ENCODE peak calls at places on chromosomes 1 and 21, in eight cellular contexts. X is neural crest cell, V is NB4, Y is body of pancreas, T is AG09319, G is B cell, O is suprapubic skin, K is nephron progenitor cell. J is an unnamed sample.

GRCh38 chr1:5312299-5312686 is 657.9 kb downstream of the AJAP1 start:
- DNase-seq in G (no peak), V (no peak), O (no peak), T (no peak), Y (no peak), K (no peak), X (no peak), J (no peak)

GRCh38 chr1:180253585-180254495 is 23.8 kb downstream of the LHX4 start:
- DNase-seq in G (no peak), O (no peak), Y (peak; percentile 86), V (no peak), X (no peak), T (no peak), K (no peak), J (no peak)

GRCh38 chr21:16305686-16306085 is 575.9 kb downstream of the USP25 start:
- DNase-seq in X (peak; percentile 28), O (no peak), V (no peak), Y (no peak), T (no peak), K (peak; percentile 5), G (no peak), J (no peak)

GRCh38 chr1:24481843-24482610 is 20.6 kb upstream of the RCAN3 start:
- DNase-seq in G (no peak), V (peak; percentile 51), X (no peak), Y (no peak), T (no peak), K (no peak), O (no peak), J (no peak)

GRCh38 chr21:42829417-42829816 is 49.9 kb downstream of the WDR4 start:
- DNase-seq in X (no peak), O (no peak), G (no peak), T (no peak), V (no peak), Y (no peak), K (no peak), J (no peak)

GRCh38 chr1:155623357-155623756 is 13.3 kb downstream of the MSTO1 start:
- DNase-seq in Y (no peak), V (no peak), O (no peak), X (no peak), T (no peak), G (no peak), K (no peak), J (no peak)

GRCh38 chr1:248811514-248812490 is 13.9 kb downstream of the SH3BP5L start:
- DNase-seq in Y (no peak), G (no peak), K (no peak), X (no peak), V (peak; percentile 18), O (peak; percentile 78), T (no peak), J (no peak)

GRCh38 chr1:204415351-204415750 is 3.7 kb upstream of the PPP1R15B start:
- DNase-seq in K (no peak), X (no peak), O (no peak), V (no peak), T (no peak), Y (no peak), G (no peak), J (no peak)

GRCh38 chr1:216047821-216048220 is 375.4 kb downstream of the USH2A start:
- DNase-seq in X (no peak), Y (no peak), G (no peak), O (no peak), T (no peak), K (no peak), V (no peak), J (no peak)

GRCh38 chr1:61084560-61084991 is 2.2 kb downstream of the NFIA start:
- DNase-seq in Y (no peak), O (no peak), G (no peak), V (no peak), K (no peak), X (no peak), T (no peak), J (no peak)

GRCh38 chr1:41478118-41478748 is 6.2 kb downstream of the EDN2 start:
- DNase-seq in V (no peak), T (no peak), K (no peak), O (no peak), Y (no peak), G (no peak), X (no peak), J (no peak)

GRCh38 chr1:2259668-2260392 is 31.7 kb downstream of the SKI start:
- DNase-seq in G (no peak), V (no peak), T (no peak), K (no peak), Y (no peak), O (no peak), X (no peak), J (peak; percentile 27)

GRCh38 chr1:196680107-196680506 is 28.3 kb downstream of the CFH start:
- DNase-seq in G (no peak), T (no peak), Y (no peak), X (no peak), V (no peak), O (no peak), K (no peak), J (no peak)

GRCh38 chr21:29691616-29692491 is 247.9 kb downstream of the GRIK1 start:
- DNase-seq in T (no peak), K (no peak), V (no peak), Y (no peak), G (no peak), X (no peak), O (no peak), J (no peak)

GRCh38 chr1:47482783-47483182 is 44.9 kb downstream of the FOXD2 start:
- DNase-seq in X (no peak), G (no peak), T (no peak), K (no peak), V (peak; percentile 11), Y (no peak), O (no peak), J (no peak)

GRCh38 chr1:248871837-248872401 is 13.0 kb upstream of the ZNF692 start:
- DNase-seq in T (no peak), V (no peak), G (no peak), X (no peak), K (no peak), Y (no peak), O (no peak), J (no peak)

DNA sequence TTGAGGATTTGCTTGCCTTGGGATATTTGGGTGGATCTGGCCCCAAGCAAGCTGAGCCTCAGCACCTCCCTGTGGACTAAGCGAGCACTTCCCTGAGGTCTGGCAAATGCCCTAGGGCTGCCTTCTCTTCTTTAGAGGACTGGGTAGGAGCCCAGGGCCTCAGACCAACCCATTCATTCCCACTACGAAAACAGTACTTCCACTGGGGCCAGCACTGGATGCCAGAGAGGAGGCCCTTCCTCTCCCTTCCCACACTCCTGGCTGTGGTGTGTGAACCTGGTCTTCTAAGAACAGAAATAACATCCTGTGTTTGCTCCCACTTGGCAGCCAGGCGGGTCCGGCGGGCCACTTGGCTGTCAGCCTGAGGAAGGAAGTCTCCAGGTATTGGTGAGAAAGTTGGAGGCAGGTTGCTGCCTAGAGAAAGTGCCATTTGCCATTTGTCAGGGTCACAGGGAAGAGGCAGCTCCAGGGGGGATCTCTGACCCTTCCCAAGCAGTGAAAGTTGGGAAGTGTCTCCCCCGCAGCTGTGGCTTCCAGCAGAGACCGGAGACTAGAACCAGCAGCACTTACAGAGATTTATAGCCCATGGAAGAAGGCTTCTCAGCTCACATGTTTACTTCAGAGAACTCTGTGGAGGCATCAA is 323.5 kb downstream of the SIPA1L2 start:
- DNase-seq in V (peak; percentile 9), T (no peak), K (peak; percentile 57), G (no peak), O (no peak), Y (peak; percentile 82), X (no peak), J (no peak)
- TF ChIP-seq CTCF in V (no peak), T (no peak), K (no peak), G (no peak), O (no peak), Y (no peak), X (no peak), J (no peak)

GRCh38 chr21:40707271-40707670 is 139.7 kb downstream of the DSCAM start:
- DNase-seq in K (no peak), G (no peak), V (no peak), O (no peak), Y (no peak), X (no peak), T (no peak), J (no peak)
- TF ChIP-seq CTCF in K (no peak), G (no peak), V (no peak), O (no peak), Y (no peak), X (no peak), T (no peak), J (no peak)

GRCh38 chr1:243268751-243269460 is 13.1 kb downstream of the SDCCAG8 start:
- DNase-seq in Y (no peak), X (no peak), O (no peak), T (no peak), V (peak; percentile 35), G (no peak), K (no peak), J (no peak)
- TF ChIP-seq CTCF in Y (no peak), X (no peak), O (no peak), T (no peak), V (no peak), G (no peak), K (no peak), J (no peak)

GRCh38 chr1:46244656-46245371 is 2.7 kb upstream of the RAD54L start:
- DNase-seq in G (peak; percentile 58), X (no peak), K (no peak), V (peak; percentile 52), O (no peak), Y (no peak), T (no peak), J (no peak)

GRCh38 chr1:46242918-46243317 is 4.6 kb upstream of the RAD54L start:
- DNase-seq in X (no peak), Y (no peak), V (no peak), K (no peak), O (no peak), T (no peak), G (no peak), J (no peak)

GRCh38 chr1:46247433-46248121 is at the start of gene RAD54L:
- DNase-seq in O (peak; percentile 98), Y (peak; percentile 99), T (peak; percentile 98), X (peak; percentile 94), V (peak; percentile 99), G (peak; percentile 93), K (peak; percentile 97), J (peak; percentile 97)

GRCh38 chr1:46246548-46247432 is 773 bp upstream of the RAD54L start:
- DNase-seq in T (no peak), X (no peak), O (peak; percentile 80), V (peak; percentile 72), K (no peak), G (peak; percentile 65), Y (no peak), J (peak; percentile 33)

DNA sequence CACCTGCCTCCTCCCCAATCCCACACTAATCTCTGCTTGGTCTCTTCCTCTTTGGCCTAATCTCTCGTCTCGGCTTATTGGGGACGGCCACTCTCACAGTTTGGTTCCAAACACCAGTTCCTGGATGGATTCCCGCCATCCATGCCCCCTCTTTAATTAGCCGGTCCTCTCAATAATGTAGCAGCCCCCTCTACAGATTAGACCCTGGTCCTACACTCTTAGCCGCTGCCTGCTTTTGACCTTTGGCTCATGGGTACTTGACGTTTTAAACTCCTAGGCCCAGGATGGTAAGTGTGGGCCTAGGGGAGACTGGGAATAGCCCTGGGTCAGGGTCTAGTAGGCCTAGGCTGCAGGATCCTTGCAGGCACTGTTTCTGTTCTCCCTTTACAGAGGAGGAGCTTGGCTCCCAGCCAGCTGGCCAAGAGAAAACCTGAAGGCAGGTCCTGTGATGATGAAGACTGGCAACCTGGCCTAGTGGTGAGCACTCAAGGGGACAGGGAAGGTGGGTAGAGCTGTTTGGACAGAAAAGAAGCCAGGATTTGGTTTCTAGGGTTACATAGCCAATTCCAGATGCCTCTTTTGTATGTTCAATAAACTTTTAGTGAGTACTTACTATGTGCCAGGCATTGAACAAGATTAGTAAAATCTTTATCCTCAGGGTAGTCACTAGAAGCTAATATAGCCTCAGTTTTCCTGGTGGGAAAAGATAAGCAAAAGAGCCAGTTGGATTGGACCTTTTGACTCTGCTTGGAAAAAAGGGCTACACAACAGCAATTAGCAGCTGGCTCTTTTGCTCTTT is 758 bp downstream of the RAD54L start:
- DNase-seq in G (no peak), O (no peak), X (peak; percentile 24), V (peak; percentile 65), Y (peak; percentile 42), T (no peak), K (peak; percentile 32), J (peak; percentile 17)
- TF ChIP-seq CTCF in G (no peak), O (no peak), X (peak; percentile 43), V (peak; percentile 20), Y (no peak), T (no peak), K (peak; percentile 19), J (no peak)

J was measured in glutamatergic neuron.